ENCODE peak calls at places on chromosomes 2 and 18, in four cellular contexts. I is NCI-H1694 treated with DMSO at 0.1 percent for 48 hours, T is glutamatergic neuron, O is HTR-8/SVneo. Y is an unnamed sample.
A peak's percentile ranks its signal among the peaks of the same experiment; 100 is the strongest.

GRCh38 chr18:5890606-5891360 is 4.5 kb downstream of the TMEM200C start:
- DNase-seq in I (no peak), T (peak; percentile 81), O (no peak), Y (peak; percentile 81)

GRCh38 chr2:238925816-238926215 is 77.9 kb downstream of the TWIST2 start:
- DNase-seq in I (no peak), T (no peak), O (no peak), Y (no peak)

GRCh38 chr2:55761526-55761925 is 67.9 kb upstream of the PNPT1 start:
- DNase-seq in I (no peak), T (no peak), O (no peak), Y (no peak)

GRCh38 chr18:31513189-31513907 is 15.4 kb downstream of the DSG2 start:
- DNase-seq in I (no peak), T (no peak), O (peak; percentile 51), Y (no peak)

GRCh38 chr2:86140969-86141392 is 34.9 kb downstream of the PTCD3 start:
- DNase-seq in I (no peak), T (no peak), O (no peak), Y (no peak)

GRCh38 chr18:54957295-54957694 is 2.0 kb downstream of the CCDC68 start:
- DNase-seq in I (no peak), T (no peak), O (no peak), Y (no peak)

GRCh38 chr2:238786792-238787490 is 60.9 kb upstream of the TWIST2 start:
- DNase-seq in I (no peak), T (no peak), O (no peak), Y (no peak)

GRCh38 chr2:58135861-58136260 is 89.3 kb downstream of the VRK2 start:
- DNase-seq in I (no peak), T (no peak), O (no peak), Y (no peak)

GRCh38 chr18:36355511-36355910 is 58.0 kb downstream of the FHOD3 start:
- DNase-seq in I (no peak), T (no peak), O (no peak), Y (no peak)

GRCh38 chr18:22254088-22254487 is 84.7 kb downstream of the GATA6 start:
- DNase-seq in I (no peak), T (no peak), O (no peak), Y (peak; percentile 9)

GRCh38 chr18:22840606-22841144 is 92.5 kb upstream of the RBBP8 start:
- DNase-seq in I (no peak), T (no peak), O (no peak), Y (no peak)